ENCODE peak calls at places on chromosomes 3 and 15, in five cellular contexts. C, Y, O, M and R are unnamed samples.

GRCh38 chr15:41966920-41967465 is 5.4 kb downstream of the EHD4 start:
- DNase-seq in C (peak), Y (no peak), O (peak), M (peak), R (peak)

GRCh38 chr3:151798476-151798875 is 15.4 kb upstream of the AADAC start:
- DNase-seq in M (no peak), Y (no peak), O (no peak), C (no peak), R (no peak)

GRCh38 chr3:123861081-123861836 is 22.9 kb downstream of the MYLK start:
- DNase-seq in Y (no peak), O (no peak), C (no peak), M (peak), R (no peak)

GRCh38 chr3:182342252-182342651 is 451.1 kb upstream of the ATP11B start:
- DNase-seq in Y (no peak), M (no peak), C (no peak), O (no peak), R (no peak)

GRCh38 chr3:9153763-9154601 is 95.5 kb downstream of the SRGAP3 start:
- DNase-seq in Y (no peak), M (no peak), C (no peak), O (no peak), R (no peak)

GRCh38 chr3:139558351-139559170 is 19.0 kb upstream of the RBP1 start:
- DNase-seq in O (no peak), C (no peak), M (no peak), Y (no peak), R (no peak)

GRCh38 chr15:67303490-67304363 is 49.1 kb downstream of the IQCH start:
- DNase-seq in C (peak), Y (no peak), O (no peak), M (peak), R (peak)

GRCh38 chr3:194561306-194561974 is 71.8 kb downstream of the TMEM44 start:
- DNase-seq in O (peak), Y (no peak), M (peak), C (no peak), R (no peak)

GRCh38 chr3:170420307-170420821 is 1.7 kb downstream of the CLDN11 start:
- DNase-seq in Y (no peak), O (no peak), M (no peak), C (no peak), R (no peak)

GRCh38 chr15:59456114-59456513 is 18.1 kb downstream of the FAM81A start:
- DNase-seq in O (no peak), Y (no peak), M (no peak), C (no peak), R (no peak)

GRCh38 chr3:49019941-49020334 is 1.6 kb upstream of the DALRD3 start:
- DNase-seq in Y (no peak), M (peak), O (no peak), C (no peak), R (no peak)

GRCh38 chr3:51819151-51819550 is 40.1 kb upstream of the IQCF6 start:
- DNase-seq in Y (no peak), M (no peak), C (no peak), O (no peak), R (no peak)

GRCh38 chr3:182138388-182138787 is 426.7 kb downstream of the SOX2 start:
- DNase-seq in Y (no peak), M (no peak), C (no peak), O (no peak), R (no peak)

GRCh38 chr15:73802336-73803105 is 49.4 kb upstream of the INSYN1 start:
- DNase-seq in C (no peak), Y (no peak), M (no peak), O (no peak), R (no peak)

GRCh38 chr3:11197471-11197870 is 43.2 kb downstream of the HRH1 start:
- DNase-seq in Y (no peak), C (no peak), M (no peak), O (no peak), R (no peak)

GRCh38 chr3:25693238-25693637 is 28.5 kb upstream of the TOP2B start:
- DNase-seq in M (no peak), C (no peak), O (no peak), Y (no peak), R (no peak)

GRCh38 chr3:162863579-162863978 is 1367.0 kb downstream of the OTOL1 start:
- DNase-seq in C (no peak), O (no peak), M (no peak), Y (no peak), R (no peak)

GRCh38 chr3:179069762-179070390 is 1.7 kb downstream of the ZMAT3 start:
- DNase-seq in C (no peak), O (no peak), M (no peak), Y (no peak), R (no peak)

GRCh38 chr3:179297971-179298725 is 24.7 kb upstream of the ZNF639 start:
- DNase-seq in O (no peak), Y (no peak), C (no peak), M (peak), R (no peak)

GRCh38 chr15:89828324-89829145 is 13.9 kb upstream of the ANPEP start:
- DNase-seq in M (no peak), O (peak), Y (no peak), C (no peak), R (no peak)

GRCh38 chr3:170751083-170751893 is 118.7 kb downstream of the RPL22L1 start:
- DNase-seq in O (peak), M (peak), C (no peak), Y (no peak), R (no peak)

GRCh38 chr3:61094608-61095007 is 156.6 kb downstream of the FHIT start:
- DNase-seq in M (no peak), O (no peak), Y (no peak), C (no peak), R (no peak)

GRCh38 chr3:30607032-30607833 is 832 bp downstream of the TGFBR2 start:
- DNase-seq in M (peak), C (peak), Y (peak), O (peak), R (peak)

GRCh38 chr3:12336099-12336498 is 47.2 kb downstream of the PPARG start:
- DNase-seq in O (no peak), C (no peak), M (no peak), Y (no peak), R (no peak)

GRCh38 chr3:169508426-169508825 is 155.1 kb downstream of the MECOM start:
- DNase-seq in O (no peak), Y (no peak), C (no peak), M (peak), R (no peak)

GRCh38 chr3:52752045-52752660 is 18.6 kb downstream of the NEK4 start:
- DNase-seq in C (no peak), O (no peak), M (peak), Y (no peak), R (no peak)

GRCh38 chr15:92638291-92638708 is 17.3 kb downstream of the FAM174B start:
- DNase-seq in O (no peak), C (no peak), Y (no peak), M (no peak), R (no peak)

GRCh38 chr3:139491027-139491700 is 14.8 kb upstream of the RBP2 start:
- DNase-seq in C (no peak), Y (no peak), O (no peak), M (no peak), R (no peak)

GRCh38 chr3:157445897-157446296 is 9.2 kb downstream of the PTX3 start:
- DNase-seq in M (peak), C (no peak), O (no peak), Y (no peak), R (no peak)

GRCh38 chr15:100902436-100903190 is 16.5 kb upstream of the LRRK1 start:
- DNase-seq in C (no peak), M (no peak), Y (no peak), O (peak), R (no peak)

GRCh38 chr3:49523756-49524747 is 30.2 kb upstream of the BSN start:
- DNase-seq in Y (no peak), C (no peak), O (no peak), M (no peak), R (no peak)

GRCh38 chr3:114365909-114366308 is 72.1 kb downstream of the TIGIT start:
- DNase-seq in O (no peak), C (no peak), Y (no peak), M (no peak), R (no peak)

GRCh38 chr3:38829404-38829803 is 13.4 kb upstream of the SCN10A start:
- DNase-seq in O (peak), C (no peak), Y (no peak), M (no peak), R (no peak)

GRCh38 chr3:197024881-197025735 is 4.5 kb downstream of the MELTF start:
- DNase-seq in M (no peak), Y (no peak), C (no peak), O (peak), R (peak)

GRCh38 chr15:98787936-98788757 is 139.8 kb downstream of the IGF1R start:
- DNase-seq in M (no peak), C (no peak), Y (no peak), O (no peak), R (no peak)

GRCh38 chr3:52792961-52793695 is 1.5 kb upstream of the ITIH3 start:
- DNase-seq in O (no peak), M (no peak), Y (no peak), C (no peak), R (no peak)

GRCh38 chr15:90184786-90185704 is 16.1 kb upstream of the SEMA4B start:
- DNase-seq in C (peak), O (peak), Y (peak), M (peak), R (peak)